ENCODE peak calls at places on chromosome 12, in seven cellular contexts. One of them, this sample, is unnamed.

GRCh38 chr12:104662203-104662602 is 205.5 kb downstream of the CHST11 start:
- DNase-seq in retina: no peak
- DNase-seq in activated CD8-positive, alpha-beta memory T cell treated with anti-CD3 and anti-CD28 coated beads for 4 hours: no peak
- DNase-seq in effector memory CD4-positive, alpha-beta T cell: no peak
- DNase-seq in GM10248: no peak
- DNase-seq in GM06990: no peak
- DNase-seq in lower leg skin: no peak
- DNase-seq in this sample: no peak

GRCh38 chr12:79119796-79120195 is 255.2 kb downstream of the SYT1 start:
- DNase-seq in lower leg skin: no peak
- DNase-seq in GM06990: no peak
- DNase-seq in activated CD8-positive, alpha-beta memory T cell treated with anti-CD3 and anti-CD28 coated beads for 4 hours: no peak
- DNase-seq in retina: no peak
- DNase-seq in GM10248: no peak
- DNase-seq in effector memory CD4-positive, alpha-beta T cell: no peak
- DNase-seq in this sample: no peak

GRCh38 chr12:28308891-28309290 is 118.6 kb downstream of the CCDC91 start:
- DNase-seq in retina: no peak
- DNase-seq in GM06990: no peak
- DNase-seq in effector memory CD4-positive, alpha-beta T cell: no peak
- DNase-seq in activated CD8-positive, alpha-beta memory T cell treated with anti-CD3 and anti-CD28 coated beads for 4 hours: no peak
- DNase-seq in lower leg skin: no peak
- DNase-seq in GM10248: no peak
- DNase-seq in this sample: no peak

GRCh38 chr12:109126781-109127180 is 10.4 kb downstream of the ACACB start:
- DNase-seq in effector memory CD4-positive, alpha-beta T cell: no peak
- DNase-seq in GM06990: no peak
- DNase-seq in activated CD8-positive, alpha-beta memory T cell treated with anti-CD3 and anti-CD28 coated beads for 4 hours: no peak
- DNase-seq in GM10248: no peak
- DNase-seq in retina: no peak
- DNase-seq in lower leg skin: no peak
- DNase-seq in this sample: no peak

GRCh38 chr12:64737539-64737938 is 21.7 kb downstream of the GNS start:
- DNase-seq in GM06990: no peak
- DNase-seq in activated CD8-positive, alpha-beta memory T cell treated with anti-CD3 and anti-CD28 coated beads for 4 hours: no peak
- DNase-seq in GM10248: no peak
- DNase-seq in lower leg skin: no peak
- DNase-seq in retina: no peak
- DNase-seq in effector memory CD4-positive, alpha-beta T cell: peak
- DNase-seq in this sample: no peak

GRCh38 chr12:43291516-43291915 is 260.5 kb downstream of the ADAMTS20 start:
- DNase-seq in retina: no peak
- DNase-seq in GM10248: no peak
- DNase-seq in effector memory CD4-positive, alpha-beta T cell: no peak
- DNase-seq in GM06990: no peak
- DNase-seq in activated CD8-positive, alpha-beta memory T cell treated with anti-CD3 and anti-CD28 coated beads for 4 hours: no peak
- DNase-seq in lower leg skin: no peak
- DNase-seq in this sample: no peak

GRCh38 chr12:132066345-132066685 is 77.8 kb downstream of the DDX51 start:
- DNase-seq in GM06990: no peak
- DNase-seq in effector memory CD4-positive, alpha-beta T cell: peak
- DNase-seq in lower leg skin: no peak
- DNase-seq in activated CD8-positive, alpha-beta memory T cell treated with anti-CD3 and anti-CD28 coated beads for 4 hours: no peak
- DNase-seq in retina: no peak
- DNase-seq in GM10248: peak
- DNase-seq in this sample: no peak

GRCh38 chr12:28795306-28795705 is 353.8 kb upstream of the FAR2 start:
- DNase-seq in lower leg skin: no peak
- DNase-seq in activated CD8-positive, alpha-beta memory T cell treated with anti-CD3 and anti-CD28 coated beads for 4 hours: no peak
- DNase-seq in effector memory CD4-positive, alpha-beta T cell: no peak
- DNase-seq in GM10248: no peak
- DNase-seq in retina: no peak
- DNase-seq in GM06990: no peak
- DNase-seq in this sample: no peak

GRCh38 chr12:117225179-117225578 is 34.9 kb upstream of the FBXO21 start:
- DNase-seq in GM10248: no peak
- DNase-seq in retina: no peak
- DNase-seq in lower leg skin: no peak
- DNase-seq in GM06990: no peak
- DNase-seq in activated CD8-positive, alpha-beta memory T cell treated with anti-CD3 and anti-CD28 coated beads for 4 hours: no peak
- DNase-seq in effector memory CD4-positive, alpha-beta T cell: no peak
- DNase-seq in this sample: no peak

GRCh38 chr12:47270782-47271664 is 191.3 kb upstream of the AMIGO2 start:
- DNase-seq in lower leg skin: no peak
- DNase-seq in GM06990: no peak
- DNase-seq in effector memory CD4-positive, alpha-beta T cell: no peak
- DNase-seq in retina: no peak
- DNase-seq in activated CD8-positive, alpha-beta memory T cell treated with anti-CD3 and anti-CD28 coated beads for 4 hours: no peak
- DNase-seq in GM10248: no peak
- DNase-seq in this sample: peak

GRCh38 chr12:7869137-7869536 is 3.6 kb downstream of the SLC2A14 start:
- DNase-seq in effector memory CD4-positive, alpha-beta T cell: no peak
- DNase-seq in lower leg skin: no peak
- DNase-seq in GM06990: no peak
- DNase-seq in GM10248: no peak
- DNase-seq in retina: no peak
- DNase-seq in activated CD8-positive, alpha-beta memory T cell treated with anti-CD3 and anti-CD28 coated beads for 4 hours: no peak
- DNase-seq in this sample: no peak

GRCh38 chr12:124500232-124501079 is 67.0 kb downstream of the NCOR2 start:
- DNase-seq in activated CD8-positive, alpha-beta memory T cell treated with anti-CD3 and anti-CD28 coated beads for 4 hours: no peak
- DNase-seq in effector memory CD4-positive, alpha-beta T cell: no peak
- DNase-seq in GM10248: no peak
- DNase-seq in retina: peak
- DNase-seq in GM06990: no peak
- DNase-seq in lower leg skin: no peak
- DNase-seq in this sample: no peak

GRCh38 chr12:43285248-43285647 is 266.8 kb downstream of the ADAMTS20 start:
- DNase-seq in retina: no peak
- DNase-seq in activated CD8-positive, alpha-beta memory T cell treated with anti-CD3 and anti-CD28 coated beads for 4 hours: no peak
- DNase-seq in effector memory CD4-positive, alpha-beta T cell: no peak
- DNase-seq in GM10248: no peak
- DNase-seq in lower leg skin: no peak
- DNase-seq in GM06990: peak
- DNase-seq in this sample: no peak

GRCh38 chr12:68479832-68480291 is 130.8 kb upstream of the RAP1B start:
- DNase-seq in GM10248: no peak
- DNase-seq in retina: no peak
- DNase-seq in lower leg skin: no peak
- DNase-seq in effector memory CD4-positive, alpha-beta T cell: no peak
- DNase-seq in GM06990: no peak
- DNase-seq in activated CD8-positive, alpha-beta memory T cell treated with anti-CD3 and anti-CD28 coated beads for 4 hours: no peak
- DNase-seq in this sample: no peak

GRCh38 chr12:5395443-5396401 is 36.2 kb upstream of the NTF3 start:
- DNase-seq in lower leg skin: no peak
- DNase-seq in GM06990: no peak
- DNase-seq in activated CD8-positive, alpha-beta memory T cell treated with anti-CD3 and anti-CD28 coated beads for 4 hours: no peak
- DNase-seq in retina: no peak
- DNase-seq in GM10248: no peak
- DNase-seq in effector memory CD4-positive, alpha-beta T cell: no peak
- DNase-seq in this sample: no peak

GRCh38 chr12:85740190-85740589 is 96.0 kb downstream of the RASSF9 start:
- DNase-seq in GM06990: no peak
- DNase-seq in GM10248: no peak
- DNase-seq in activated CD8-positive, alpha-beta memory T cell treated with anti-CD3 and anti-CD28 coated beads for 4 hours: no peak
- DNase-seq in lower leg skin: no peak
- DNase-seq in retina: no peak
- DNase-seq in effector memory CD4-positive, alpha-beta T cell: no peak
- DNase-seq in this sample: no peak

GRCh38 chr12:15979096-15980091 is 68.3 kb downstream of the DERA start:
- DNase-seq in GM06990: no peak
- DNase-seq in GM10248: peak
- DNase-seq in retina: no peak
- DNase-seq in activated CD8-positive, alpha-beta memory T cell treated with anti-CD3 and anti-CD28 coated beads for 4 hours: no peak
- DNase-seq in effector memory CD4-positive, alpha-beta T cell: no peak
- DNase-seq in lower leg skin: no peak
- DNase-seq in this sample: no peak

This sample was measured in SW 1271.